ENCODE peak calls at places on chromosomes 11 and 22, in five cellular contexts. One of them, this sample, is unnamed.

GRCh38 chr22:44309137-44309536 is 3.6 kb downstream of the SHISAL1 start:
- DNase-seq in OCI-M1: no peak
- DNase-seq in AG08396: peak
- DNase-seq in effector CD8-positive, alpha-beta T cell: no peak
- DNase-seq in A549: peak
- DNase-seq in this sample: peak

GRCh38 chr11:81174646-81175330 is 1558.9 kb downstream of the FAM181B start:
- DNase-seq in OCI-M1: no peak
- DNase-seq in A549: no peak
- DNase-seq in effector CD8-positive, alpha-beta T cell: no peak
- DNase-seq in AG08396: no peak
- DNase-seq in this sample: no peak

GRCh38 chr11:60925685-60926267 is 1.5 kb downstream of the TMEM132A start:
- DNase-seq in OCI-M1: no peak
- DNase-seq in A549: peak
- DNase-seq in effector CD8-positive, alpha-beta T cell: no peak
- DNase-seq in AG08396: peak
- DNase-seq in this sample: no peak

GRCh38 chr22:39928556-39929401 is 27.9 kb downstream of the GRAP2 start:
- DNase-seq in A549: no peak
- DNase-seq in OCI-M1: no peak
- DNase-seq in effector CD8-positive, alpha-beta T cell: no peak
- DNase-seq in AG08396: no peak
- DNase-seq in this sample: no peak

GRCh38 chr11:76962583-76963416 is 71.4 kb upstream of the B3GNT6 start:
- DNase-seq in OCI-M1: peak
- DNase-seq in A549: no peak
- DNase-seq in effector CD8-positive, alpha-beta T cell: no peak
- DNase-seq in AG08396: no peak
- DNase-seq in this sample: no peak

GRCh38 chr11:74044538-74044937 is 35.7 kb upstream of the UCP3 start:
- DNase-seq in effector CD8-positive, alpha-beta T cell: no peak
- DNase-seq in OCI-M1: no peak
- DNase-seq in A549: no peak
- DNase-seq in AG08396: no peak
- DNase-seq in this sample: no peak

GRCh38 chr11:69930081-69931059 is 111.2 kb upstream of the FGF3 start:
- DNase-seq in A549: no peak
- DNase-seq in AG08396: no peak
- DNase-seq in effector CD8-positive, alpha-beta T cell: no peak
- DNase-seq in OCI-M1: no peak
- DNase-seq in this sample: no peak

GRCh38 chr11:117286588-117286987 is 4.6 kb upstream of the BACE1-AS start:
- DNase-seq in effector CD8-positive, alpha-beta T cell: no peak
- DNase-seq in AG08396: no peak
- DNase-seq in A549: no peak
- DNase-seq in OCI-M1: no peak
- DNase-seq in this sample: no peak

GRCh38 chr11:133815636-133816035 is 29.7 kb downstream of the SPATA19 start:
- DNase-seq in A549: no peak
- DNase-seq in OCI-M1: no peak
- DNase-seq in effector CD8-positive, alpha-beta T cell: no peak
- DNase-seq in AG08396: no peak
- DNase-seq in this sample: no peak

GRCh38 chr22:18096823-18097222 is 13.8 kb upstream of the TUBA8 start:
- DNase-seq in AG08396: no peak
- DNase-seq in A549: no peak
- DNase-seq in OCI-M1: no peak
- DNase-seq in effector CD8-positive, alpha-beta T cell: no peak
- DNase-seq in this sample: no peak

GRCh38 chr11:87739766-87740165 is 435.5 kb downstream of the RAB38 start:
- DNase-seq in AG08396: no peak
- DNase-seq in OCI-M1: no peak
- DNase-seq in A549: no peak
- DNase-seq in effector CD8-positive, alpha-beta T cell: no peak
- DNase-seq in this sample: no peak

GRCh38 chr11:108565653-108566052 is 27.9 kb downstream of the EXPH5 start:
- DNase-seq in effector CD8-positive, alpha-beta T cell: no peak
- DNase-seq in OCI-M1: no peak
- DNase-seq in AG08396: no peak
- DNase-seq in A549: no peak
- DNase-seq in this sample: no peak

GRCh38 chr11:89381094-89381493 is 110.1 kb downstream of the NOX4 start:
- DNase-seq in A549: peak
- DNase-seq in AG08396: peak
- DNase-seq in OCI-M1: no peak
- DNase-seq in effector CD8-positive, alpha-beta T cell: no peak
- DNase-seq in this sample: no peak

GRCh38 chr11:130879836-130880235 is 36.4 kb downstream of the SNX19 start:
- DNase-seq in A549: no peak
- DNase-seq in AG08396: no peak
- DNase-seq in OCI-M1: no peak
- DNase-seq in effector CD8-positive, alpha-beta T cell: no peak
- DNase-seq in this sample: no peak

GRCh38 chr11:8480858-8481257 is 113.2 kb downstream of the STK33 start:
- DNase-seq in OCI-M1: no peak
- DNase-seq in effector CD8-positive, alpha-beta T cell: no peak
- DNase-seq in A549: no peak
- DNase-seq in AG08396: no peak
- DNase-seq in this sample: no peak

GRCh38 chr11:132060546-132060945 is 690.1 kb downstream of the NTM start:
- DNase-seq in AG08396: no peak
- DNase-seq in A549: no peak
- DNase-seq in OCI-M1: no peak
- DNase-seq in effector CD8-positive, alpha-beta T cell: no peak
- DNase-seq in this sample: no peak

GRCh38 chr22:31087744-31088215 is 6.7 kb downstream of the SMTN start:
- DNase-seq in AG08396: peak
- DNase-seq in effector CD8-positive, alpha-beta T cell: no peak
- DNase-seq in A549: no peak
- DNase-seq in OCI-M1: no peak
- DNase-seq in this sample: no peak

GRCh38 chr11:567629-568258 is 7.0 kb downstream of the RASSF7 start:
- DNase-seq in OCI-M1: no peak
- DNase-seq in AG08396: no peak
- DNase-seq in effector CD8-positive, alpha-beta T cell: peak
- DNase-seq in A549: no peak
- DNase-seq in this sample: no peak

GRCh38 chr22:35590634-35591295 is 26.4 kb downstream of the MB start:
- DNase-seq in AG08396: no peak
- DNase-seq in OCI-M1: peak
- DNase-seq in effector CD8-positive, alpha-beta T cell: no peak
- DNase-seq in A549: no peak
- DNase-seq in this sample: no peak

GRCh38 chr11:104918113-104918824 is 20.0 kb upstream of the CASP12 start:
- DNase-seq in OCI-M1: peak
- DNase-seq in AG08396: peak
- DNase-seq in effector CD8-positive, alpha-beta T cell: no peak
- DNase-seq in A549: no peak
- DNase-seq in this sample: no peak

GRCh38 chr22:30325724-30326703 is 727 bp downstream of the TBC1D10A start:
- DNase-seq in A549: no peak
- DNase-seq in OCI-M1: peak
- DNase-seq in effector CD8-positive, alpha-beta T cell: peak
- DNase-seq in AG08396: peak
- DNase-seq in this sample: no peak

GRCh38 chr22:38079804-38080203 is 4.2 kb downstream of the SLC16A8 start:
- DNase-seq in OCI-M1: no peak
- DNase-seq in effector CD8-positive, alpha-beta T cell: no peak
- DNase-seq in A549: no peak
- DNase-seq in AG08396: no peak
- DNase-seq in this sample: no peak

GRCh38 chr22:49019737-49020136 is 807.9 kb downstream of the BRD1 start:
- DNase-seq in effector CD8-positive, alpha-beta T cell: no peak
- DNase-seq in OCI-M1: no peak
- DNase-seq in A549: no peak
- DNase-seq in AG08396: no peak
- DNase-seq in this sample: no peak

GRCh38 chr22:45976351-45977002 is 485 bp downstream of the WNT7B start:
- DNase-seq in OCI-M1: no peak
- DNase-seq in A549: no peak
- DNase-seq in effector CD8-positive, alpha-beta T cell: no peak
- DNase-seq in AG08396: no peak
- DNase-seq in this sample: no peak

GRCh38 chr11:118789501-118790356 is 1.2 kb downstream of the DDX6 start:
- DNase-seq in A549: peak
- DNase-seq in AG08396: peak
- DNase-seq in effector CD8-positive, alpha-beta T cell: peak
- DNase-seq in OCI-M1: peak
- DNase-seq in this sample: no peak

GRCh38 chr11:4146070-4146764 is 51.6 kb downstream of the RRM1 start:
- DNase-seq in A549: no peak
- DNase-seq in effector CD8-positive, alpha-beta T cell: no peak
- DNase-seq in AG08396: no peak
- DNase-seq in OCI-M1: peak
- DNase-seq in this sample: no peak

GRCh38 chr22:35454416-35455054 is 54.6 kb downstream of the MCM5 start:
- DNase-seq in effector CD8-positive, alpha-beta T cell: no peak
- DNase-seq in A549: no peak
- DNase-seq in OCI-M1: no peak
- DNase-seq in AG08396: no peak
- DNase-seq in this sample: no peak

This sample was measured in lung.